ENCODE peak calls at places on chromosomes 7 and 10, in four cellular contexts. A is brain microvascular endothelial cell, N is body of pancreas, V is DND-41. S is an unnamed sample.

GRCh38 chr10:5284311-5285057 is 80.3 kb upstream of the UCN3 start:
- DNase-seq in A (peak), N (no peak), V (peak), S (no peak)

GRCh38 chr10:80460399-80461207 is 6.5 kb downstream of the TSPAN14 start:
- DNase-seq in V (no peak), A (no peak), N (peak), S (no peak)

GRCh38 chr7:1455241-1455939 is 3.9 kb downstream of the MICALL2 start:
- DNase-seq in N (peak), V (no peak), A (no peak), S (no peak)

GRCh38 chr10:72858103-72858502 is 35.4 kb upstream of the OIT3 start:
- DNase-seq in V (no peak), A (no peak), N (no peak), S (no peak)

GRCh38 chr10:75959209-75959608 is 527.8 kb downstream of the LRMDA start:
- DNase-seq in V (no peak), A (peak), N (no peak), S (peak)

GRCh38 chr10:97321032-97321806 is 2.1 kb downstream of the FRAT1 start:
- DNase-seq in A (no peak), V (no peak), N (peak), S (no peak)

GRCh38 chr7:151429555-151430331 is 10.2 kb downstream of the CRYGN start:
- DNase-seq in A (no peak), N (peak), V (peak), S (no peak)

GRCh38 chr10:117948493-117948892 is 98.2 kb downstream of the RAB11FIP2 start:
- DNase-seq in N (no peak), V (no peak), A (no peak), S (no peak)

GRCh38 chr7:36985866-36986402 is 261.6 kb upstream of the AOAH start:
- DNase-seq in N (peak), V (no peak), A (no peak), S (no peak)

GRCh38 chr7:102169651-102170416 is 116.8 kb upstream of the SH2B2 start:
- DNase-seq in N (no peak), A (peak), V (no peak), S (peak)

GRCh38 chr7:122064971-122065370 is 79.1 kb downstream of the AASS start:
- DNase-seq in A (peak), N (no peak), V (no peak), S (no peak)

GRCh38 chr10:113005380-113005779 is 55.3 kb downstream of the TCF7L2 start:
- DNase-seq in V (peak), N (no peak), A (no peak), S (no peak)

GRCh38 chr7:106369349-106369748 is 84.6 kb upstream of the NAMPT start:
- DNase-seq in V (no peak), A (peak), N (no peak), S (peak)

GRCh38 chr7:43869898-43870240 is 552 bp upstream of the MRPS24 start:
- DNase-seq in N (no peak), A (peak), V (no peak), S (peak)

GRCh38 chr7:73770002-73770859 is at the start of gene CLDN3:
- DNase-seq in V (no peak), N (peak), A (no peak), S (no peak)

GRCh38 chr7:75054744-75055527 is 18.7 kb downstream of the RCC1L start:
- DNase-seq in N (no peak), V (no peak), A (peak), S (peak)

GRCh38 chr10:103491729-103492364 is 1.7 kb upstream of the NEURL1 start:
- DNase-seq in N (no peak), V (no peak), A (peak), S (peak)

GRCh38 chr10:28604567-28605536 is 71.9 kb downstream of the WAC start:
- DNase-seq in A (no peak), V (no peak), N (no peak), S (no peak)

GRCh38 chr7:28771901-28772622 is 186.1 kb downstream of the TRIL start:
- DNase-seq in N (no peak), A (no peak), V (no peak), S (no peak)

GRCh38 chr7:127251458-127252379 is 1.0 kb downstream of the GRM8 start:
- DNase-seq in V (no peak), A (no peak), N (peak), S (no peak)

GRCh38 chr10:36504752-36505151 is 620.6 kb upstream of the ANKRD30A start:
- DNase-seq in V (no peak), N (no peak), A (no peak), S (no peak)

GRCh38 chr10:130352291-130352645 is 216.1 kb downstream of the GLRX3 start:
- DNase-seq in N (no peak), V (no peak), A (no peak), S (no peak)

GRCh38 chr10:103637855-103638561 is 144.5 kb downstream of the NEURL1 start:
- DNase-seq in A (peak), V (no peak), N (peak), S (peak)

GRCh38 chr7:143380264-143380645 is 890 bp upstream of the ZYX start:
- DNase-seq in A (peak), V (peak), N (peak), S (peak)

GRCh38 chr10:127883516-127883915 is 9.2 kb downstream of the CLRN3 start:
- DNase-seq in A (no peak), V (no peak), N (no peak), S (no peak)

GRCh38 chr10:116159197-116159596 is 113.8 kb downstream of the GFRA1 start:
- DNase-seq in N (no peak), A (no peak), V (no peak), S (no peak)

GRCh38 chr10:71975087-71975890 is 11.1 kb downstream of the CHST3 start:
- DNase-seq in V (no peak), A (no peak), N (peak), S (no peak)

GRCh38 chr7:114539575-114539974 is 125.0 kb downstream of the FOXP2 start:
- DNase-seq in N (peak), A (peak), V (no peak), S (peak)

GRCh38 chr10:75475470-75476182 is 44.2 kb downstream of the LRMDA start:
- DNase-seq in A (peak), V (no peak), N (no peak), S (peak)

GRCh38 chr7:155144371-155144770 is 74.2 kb downstream of the HTR5A start:
- DNase-seq in A (no peak), V (no peak), N (no peak), S (no peak)

GRCh38 chr7:149496642-149497391 is 792 bp downstream of the ZNF746 start:
- DNase-seq in A (peak), V (peak), N (peak), S (no peak)

GRCh38 chr7:145698526-145699262 is 417.9 kb upstream of the CNTNAP2 start:
- DNase-seq in V (no peak), A (no peak), N (no peak), S (peak)

GRCh38 chr7:100620804-100621203 is 8.5 kb downstream of the MOSPD3 start:
- DNase-seq in V (no peak), N (no peak), A (no peak), S (no peak)

GRCh38 chr10:130127612-130128607 is 8.3 kb upstream of the GLRX3 start:
- DNase-seq in V (peak), A (peak), N (peak), S (peak)

GRCh38 chr10:119815671-119816070 is 57.0 kb downstream of the MCMBP start:
- DNase-seq in N (no peak), A (no peak), V (no peak), S (no peak)

GRCh38 chr10:5547934-5548660 is 23.3 kb downstream of the CALML3 start:
- DNase-seq in V (no peak), A (no peak), N (peak), S (no peak)

GRCh38 chr7:137771273-137771672 is 75.5 kb downstream of the DGKI start:
- DNase-seq in A (no peak), V (no peak), N (no peak), S (no peak)

GRCh38 chr7:2969398-2970306 is 74.0 kb downstream of the CARD11 start:
- DNase-seq in N (no peak), A (no peak), V (no peak), S (no peak)

GRCh38 chr10:124916585-124917167 is 25.2 kb upstream of the ZRANB1 start:
- DNase-seq in A (peak), V (peak), N (peak), S (peak)
- TF ChIP-seq CTCF in A (no peak), V (no peak), N (no peak), S (no peak)

DNA sequence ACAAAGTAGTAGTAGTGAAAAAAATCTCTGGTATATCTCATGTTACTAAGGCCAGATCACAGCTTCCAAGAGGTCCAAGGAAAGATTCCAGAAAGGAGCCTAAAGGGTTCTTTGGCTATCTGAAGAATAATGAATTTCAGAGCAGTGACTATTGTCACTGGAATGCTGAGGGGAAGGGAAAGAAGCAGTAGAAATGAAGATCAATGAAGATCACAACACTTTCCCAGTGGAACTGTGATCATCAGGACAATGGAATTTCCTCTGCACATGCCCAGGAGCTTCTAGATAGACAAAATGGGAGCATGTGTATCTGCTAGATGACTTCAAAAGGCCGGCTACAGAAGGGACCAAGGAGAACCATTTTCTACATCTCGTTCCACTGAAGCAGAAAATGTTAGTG is 219.5 kb upstream of the PHYHIPL start:
- DNase-seq in N (no peak), V (no peak), A (no peak), S (no peak)
- H3K4me3 ChIP-seq in N (no peak), V (no peak), A (no peak), S (no peak)

GRCh38 chr10:124539935-124540641 is 78.5 kb downstream of the LHPP start:
- DNase-seq in A (no peak), V (peak), N (peak), S (peak)
- TF ChIP-seq CTCF in A (peak), V (peak), N (peak), S (peak)

DNA sequence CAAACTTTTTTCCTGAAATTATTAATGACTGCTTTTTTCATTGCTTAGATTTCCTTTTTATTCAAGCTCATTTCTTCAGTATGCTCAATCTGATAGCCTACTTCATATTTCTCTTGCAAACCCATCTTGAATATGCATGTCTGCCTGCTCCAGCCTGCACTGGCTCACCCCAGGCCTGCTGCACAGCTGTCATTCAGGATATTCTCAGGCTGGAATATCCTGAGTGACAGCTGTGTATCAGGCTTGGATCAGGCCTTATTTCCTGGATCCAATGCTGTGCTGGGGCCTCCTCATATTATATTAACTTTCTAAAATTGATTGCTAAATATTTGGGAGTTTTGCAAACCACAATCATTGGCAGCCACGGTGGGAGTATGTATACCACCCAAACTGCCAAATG is 120.2 kb upstream of the TNS3 start:
- DNase-seq in V (no peak), N (no peak), A (no peak), S (no peak)
- H3K4me3 ChIP-seq in V (no peak), N (no peak), A (no peak), S (no peak)

DNA sequence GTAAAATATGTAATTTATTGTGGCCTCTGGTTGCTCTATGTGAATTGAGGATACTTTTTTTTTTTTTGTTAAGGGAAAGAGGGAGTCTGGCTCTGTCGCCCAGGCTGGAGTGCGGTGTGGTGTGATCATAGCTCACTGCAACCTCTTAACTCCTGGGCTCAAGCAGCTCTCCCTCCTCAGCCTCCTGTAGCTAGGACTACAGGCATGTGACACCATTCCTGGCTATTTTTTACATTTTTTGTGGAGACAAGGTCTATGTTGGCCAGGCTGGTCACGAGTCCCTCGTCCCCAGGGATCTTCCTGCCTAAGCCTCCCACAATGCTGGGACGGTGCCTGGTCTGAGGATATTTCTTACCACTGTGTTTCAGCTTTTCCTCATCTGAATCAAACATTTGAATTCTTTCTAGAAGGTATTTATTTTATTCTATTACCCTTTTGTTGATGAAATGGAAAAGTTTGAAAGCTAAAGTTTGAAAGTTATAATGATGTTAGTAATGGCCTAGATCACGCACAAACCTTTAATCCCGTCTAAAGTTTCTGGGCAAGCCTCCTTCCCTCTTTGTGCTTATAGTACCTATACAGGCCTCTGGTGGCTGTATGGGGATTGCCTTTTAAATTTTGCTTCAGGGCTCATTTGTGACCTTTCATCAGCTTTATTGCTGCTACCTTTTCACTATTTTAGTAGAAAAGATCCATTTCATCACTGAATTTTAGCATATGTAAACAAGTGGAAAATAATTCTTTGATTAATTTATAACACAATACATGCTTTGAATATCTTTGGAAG is 2.0 kb downstream of the IFRD1 start:
- DNase-seq in N (peak), V (no peak), A (peak), S (no peak)
- TF ChIP-seq CTCF in N (no peak), V (peak), A (peak), S (peak)

GRCh38 chr7:19107392-19108147 is 9.9 kb downstream of the TWIST1 start:
- DNase-seq in V (no peak), N (peak), A (peak), S (no peak)
- H3K4me3 ChIP-seq in V (no peak), N (no peak), A (peak), S (peak)

S was measured in astrocyte of the cerebellum.